ENCODE peak calls at places on chromosomes 1 and 21, in six cellular contexts. U is stomach; S is naive thymus-derived CD4-positive, alpha-beta T cell; M is CD8-positive, alpha-beta T cell; X is right lobe of liver; W is psoas muscle. V is an unnamed sample. For H3K4me1, H3K36me3 and H3K9me3, the result is how much of the 10 kb centered on the place peaks cover.

GRCh38 chr1:8874230-8875201 is 4.0 kb downstream of the ENO1 start:
- DNase-seq in M (no peak), W (no peak), U (no peak), S (no peak), X (no peak), V (no peak)

GRCh38 chr1:206117151-206117948 is at the start of gene AVPR1B:
- DNase-seq in M (no peak), U (peak), S (no peak), X (peak), W (peak), V (no peak)

GRCh38 chr1:166953486-166953885 is 21.9 kb downstream of the ILDR2 start:
- DNase-seq in S (no peak), M (no peak), U (no peak), X (no peak), W (no peak), V (no peak)

GRCh38 chr1:244137725-244138124 is 86.6 kb downstream of the ZBTB18 start:
- DNase-seq in S (no peak), M (no peak), U (no peak), X (no peak), W (no peak), V (no peak)

GRCh38 chr1:24898909-24899439 is 31.1 kb downstream of the RUNX3 start:
- DNase-seq in U (peak), M (no peak), W (no peak), S (no peak), X (peak), V (no peak)

GRCh38 chr21:19123053-19123452 is 719.5 kb upstream of the TMPRSS15 start:
- DNase-seq in M (no peak), S (no peak), W (no peak), U (no peak), X (no peak), V (no peak)

GRCh38 chr1:179143332-179143731 is 61.5 kb downstream of the TOR3A start:
- DNase-seq in X (no peak), S (peak), U (no peak), M (no peak), W (no peak), V (no peak)

GRCh38 chr21:21111309-21111920 is 113.2 kb downstream of the NCAM2 start:
- DNase-seq in W (no peak), M (no peak), X (no peak), U (no peak), S (no peak), V (no peak)

GRCh38 chr1:181391297-181391905 is 91.9 kb upstream of the CACNA1E start:
- DNase-seq in S (no peak), U (no peak), X (no peak), M (no peak), W (no peak), V (no peak)

GRCh38 chr1:162854245-162854860 is 6.6 kb downstream of the CCDC190 start:
- DNase-seq in M (peak), X (peak), U (peak), S (peak), W (peak), V (peak)

GRCh38 chr1:81841795-81842194 is 41.1 kb downstream of the ADGRL2 start:
- DNase-seq in S (no peak), U (no peak), X (no peak), M (no peak), W (no peak), V (no peak)

GRCh38 chr1:214331827-214332423 is 51.0 kb downstream of the SMYD2 start:
- DNase-seq in S (peak), W (no peak), M (peak), U (no peak), X (no peak), V (peak)

GRCh38 chr1:21508580-21509350 is 458 bp upstream of the ALPL start:
- DNase-seq in W (peak), S (peak), X (peak), U (peak), M (peak), V (peak)

GRCh38 chr1:56564615-56565014 is 14.7 kb downstream of the PLPP3 start:
- DNase-seq in S (no peak), M (no peak), W (no peak), X (no peak), U (no peak), V (peak)

GRCh38 chr1:156705321-156705917 is at the start of gene CRABP2:
- DNase-seq in M (no peak), W (peak), X (no peak), U (no peak), S (no peak), V (peak)

GRCh38 chr1:185479781-185480180 is 162.7 kb upstream of the IVNS1ABP start:
- DNase-seq in M (no peak), X (no peak), U (no peak), W (no peak), S (no peak), V (peak)

GRCh38 chr21:29786509-29786908 is 153.3 kb downstream of the GRIK1 start:
- DNase-seq in W (no peak), U (no peak), M (no peak), S (no peak), X (no peak), V (no peak)

GRCh38 chr1:165877940-165878556 is 50.6 kb downstream of the UCK2 start:
- DNase-seq in W (no peak), U (no peak), S (no peak), X (no peak), M (no peak), V (no peak)

GRCh38 chr1:203152158-203153034 is 23.2 kb downstream of the MYBPH start:
- DNase-seq in X (no peak), S (no peak), W (no peak), U (no peak), M (no peak), V (no peak)

GRCh38 chr1:62621907-62622306 is 24.6 kb downstream of the ANGPTL3 start:
- DNase-seq in M (no peak), U (no peak), X (peak), W (no peak), S (no peak), V (no peak)

GRCh38 chr1:240599830-240600229 is 12.1 kb downstream of the GREM2 start:
- DNase-seq in M (no peak), S (no peak), X (peak), U (no peak), W (no peak), V (no peak)

GRCh38 chr1:94654031-94654430 is 112.5 kb upstream of the F3 start:
- DNase-seq in U (no peak), M (no peak), S (no peak), W (no peak), X (no peak), V (no peak)

GRCh38 chr1:204503913-204504519 is 9.4 kb upstream of the PIK3C2B start:
- DNase-seq in U (no peak), S (no peak), M (no peak), X (no peak), W (no peak), V (no peak)

GRCh38 chr21:42580793-42581201 is 67.1 kb downstream of the SLC37A1 start:
- DNase-seq in U (no peak), M (no peak), W (no peak), X (peak), S (no peak), V (no peak)

GRCh38 chr1:70134148-70134547 is 71.2 kb downstream of the LRRC40 start:
- DNase-seq in U (no peak), W (peak), M (no peak), X (no peak), S (no peak), V (no peak)

GRCh38 chr1:47931395-47931794 is 65.8 kb downstream of the TRABD2B start:
- DNase-seq in S (no peak), U (peak), X (no peak), W (no peak), M (no peak), V (no peak)

DNA sequence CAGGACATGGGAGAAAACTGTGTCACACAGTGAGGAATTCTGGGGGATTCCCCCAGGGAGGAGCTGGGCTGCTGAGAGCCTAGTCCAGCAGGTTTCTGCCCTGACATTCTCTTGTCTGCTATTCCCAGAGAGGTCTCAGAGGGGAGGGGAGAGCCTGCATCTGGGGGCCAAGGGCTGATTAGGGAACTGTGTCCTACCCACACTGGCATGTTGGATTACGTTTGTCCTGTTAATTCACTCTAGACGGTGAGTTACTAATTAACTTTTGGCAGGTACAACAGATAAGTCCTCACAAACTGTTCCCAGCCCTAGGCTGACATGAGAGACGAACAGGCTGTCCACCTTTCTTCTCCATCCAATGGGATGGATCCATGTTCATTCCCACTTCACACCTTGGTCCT is 2.6 kb upstream of the SH3BGRL3 start:
- DNase-seq in W (no peak), M (no peak), S (no peak), X (peak), U (peak), V (no peak)
- H3K4me1 ChIP-seq in W (half or more), M (half or more), S (half or more), X (under half), U (half or more), V (under half)

DNA sequence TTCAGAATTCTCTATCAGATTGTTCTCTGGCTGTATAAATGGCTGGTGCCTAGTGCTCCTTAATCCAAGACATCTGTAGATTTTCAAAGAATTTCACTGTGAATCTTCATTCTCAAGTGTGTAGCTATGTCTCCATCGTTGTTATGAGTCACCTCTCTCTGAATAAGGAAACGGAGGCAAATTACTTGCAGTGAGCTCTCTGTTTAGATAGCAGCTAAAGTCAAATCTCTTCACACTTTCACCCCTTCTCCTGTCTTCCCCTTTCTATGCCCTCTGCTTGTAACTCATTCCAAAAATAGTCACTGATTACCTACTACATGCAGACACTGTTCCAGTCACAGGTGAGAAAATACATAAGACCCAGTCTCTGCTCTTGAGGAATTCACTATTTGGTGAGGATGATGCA is 39.7 kb downstream of the CHML start:
- DNase-seq in M (no peak), S (no peak), W (no peak), X (no peak), U (no peak), V (no peak)
- H3K36me3 ChIP-seq in M (under half), S (under half), W (under half), X (under half), U (under half), V (under half)

GRCh38 chr21:43894206-43894577 is 29.2 kb downstream of the AGPAT3 start:
- DNase-seq in M (no peak), W (no peak), U (no peak), X (no peak), S (no peak), V (no peak)
- H3K9me3 ChIP-seq in M (under half), W (under half), U (under half), X (under half), S (under half), V (under half)

GRCh38 chr1:212037900-212038299 is 2.4 kb downstream of the DTL start:
- DNase-seq in U (no peak), S (no peak), M (no peak), X (no peak), W (no peak), V (no peak)
- H3K4me1 ChIP-seq in U (under half), S (under half), M (under half), X (under half), W (under half), V (under half)

GRCh38 chr21:33327792-33328433 is 3.1 kb downstream of the IFNAR1 start:
- DNase-seq in W (no peak), U (no peak), S (no peak), M (no peak), X (no peak), V (no peak)

GRCh38 chr21:33330726-33331125 is 6.0 kb downstream of the IFNAR1 start:
- DNase-seq in M (no peak), W (no peak), S (no peak), U (no peak), X (no peak), V (no peak)

GRCh38 chr21:33334824-33335223 is 10.1 kb downstream of the IFNAR1 start:
- DNase-seq in S (no peak), W (no peak), X (no peak), U (no peak), M (no peak), V (no peak)

GRCh38 chr21:33334191-33334590 is 9.4 kb downstream of the IFNAR1 start:
- DNase-seq in S (no peak), W (no peak), U (no peak), X (no peak), M (no peak), V (no peak)

GRCh38 chr21:33332143-33332542 is 7.4 kb downstream of the IFNAR1 start:
- DNase-seq in W (no peak), X (no peak), S (no peak), U (no peak), M (no peak), V (no peak)
- H3K36me3 ChIP-seq in W (under half), X (under half), S (under half), U (under half), M (under half), V (under half)

GRCh38 chr1:2961081-2961480 is 60.2 kb upstream of the ACTRT2 start:
- DNase-seq in S (no peak), W (peak), M (no peak), X (peak), U (no peak), V (no peak)

GRCh38 chr1:2962061-2962460 is 59.2 kb upstream of the ACTRT2 start:
- DNase-seq in M (no peak), X (peak), U (no peak), W (no peak), S (no peak), V (no peak)

GRCh38 chr1:2962541-2962940 is 58.7 kb upstream of the ACTRT2 start:
- DNase-seq in M (no peak), S (no peak), W (no peak), U (no peak), X (peak), V (no peak)

GRCh38 chr1:2962946-2963345 is 58.3 kb upstream of the ACTRT2 start:
- DNase-seq in W (no peak), M (no peak), U (no peak), X (peak), S (no peak), V (no peak)

DNA sequence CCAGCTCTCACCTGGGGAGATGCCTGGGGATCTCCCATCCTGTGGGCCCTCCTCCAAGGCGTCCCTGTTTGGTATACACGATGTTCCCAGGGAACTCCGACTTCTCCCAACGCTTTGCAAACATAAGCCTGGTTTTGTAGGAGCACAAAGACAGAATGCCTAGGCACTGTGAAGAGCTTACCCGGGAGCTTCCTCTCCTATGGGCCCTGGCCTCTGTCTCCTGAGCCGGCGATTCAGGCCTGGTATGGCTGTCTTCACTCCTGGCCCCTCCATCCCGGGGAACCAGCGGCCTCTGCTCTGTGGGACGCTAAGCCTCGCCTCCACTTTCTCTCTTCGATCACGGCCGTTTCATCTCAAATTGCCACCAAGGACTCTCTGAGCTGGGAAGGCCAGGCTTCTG is 59.6 kb upstream of the ACTRT2 start:
- DNase-seq in X (peak), U (no peak), S (no peak), M (no peak), W (no peak), V (no peak)
- H3K9me3 ChIP-seq in X (under half), U (under half), S (under half), M (under half), W (under half), V (under half)

DNA sequence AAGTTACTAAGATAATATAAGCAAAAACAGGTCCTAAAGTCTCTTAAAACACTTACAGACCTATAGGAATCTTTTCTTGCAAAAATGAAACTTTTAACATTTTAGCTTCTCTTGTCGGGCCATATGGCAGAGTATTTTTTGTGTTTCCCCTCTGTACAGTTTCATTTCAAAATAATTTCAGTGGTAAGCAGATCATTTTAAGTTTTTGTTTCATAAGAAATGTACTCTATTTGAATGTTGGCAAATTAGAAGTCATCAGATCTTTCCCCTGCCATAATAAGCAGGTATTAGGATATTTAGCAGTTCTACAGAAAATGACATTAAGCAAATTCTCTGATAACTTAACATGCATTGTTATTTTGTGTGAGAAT is 37.9 kb downstream of the RGL1 start:
- DNase-seq in W (no peak), X (no peak), M (no peak), S (no peak), U (no peak), V (no peak)
- H3K4me1 ChIP-seq in W (under half), X (under half), M (under half), S (under half), U (under half), V (under half)